ENCODE peak calls at places on chromosomes 7 and 10, in six cellular contexts. Z, D, L, N, P and J are unnamed samples.

GRCh38 chr7:28718042-28718452 is 240.1 kb downstream of the TRIL start:
- DNase-seq in Z (no peak), D (no peak), L (peak), N (no peak), P (no peak), J (no peak)

GRCh38 chr10:117670116-117670515 is 127.6 kb downstream of the EMX2 start:
- DNase-seq in Z (no peak), D (no peak), L (no peak), N (no peak), P (no peak), J (no peak)

GRCh38 chr7:1899201-1899600 is 229.1 kb downstream of the ELFN1 start:
- DNase-seq in Z (no peak), D (no peak), L (no peak), N (peak), P (peak), J (no peak)

GRCh38 chr10:92826061-92826460 is 22.3 kb upstream of the EXOC6 start:
- DNase-seq in Z (no peak), D (no peak), L (no peak), N (no peak), P (no peak), J (no peak)

GRCh38 chr10:93015722-93016121 is 44.9 kb upstream of the CYP26C1 start:
- DNase-seq in Z (no peak), D (no peak), L (no peak), N (no peak), P (no peak), J (no peak)

GRCh38 chr10:127907411-127908105 is 655 bp downstream of the PTPRE start:
- DNase-seq in Z (peak), D (no peak), L (peak), N (no peak), P (no peak), J (no peak)

GRCh38 chr10:4034907-4035581 is 250.0 kb upstream of the KLF6 start:
- DNase-seq in Z (no peak), D (no peak), L (no peak), N (no peak), P (no peak), J (no peak)

GRCh38 chr7:106057962-106058901 is 53.9 kb downstream of the SYPL1 start:
- DNase-seq in Z (no peak), D (no peak), L (no peak), N (no peak), P (no peak), J (no peak)

GRCh38 chr7:101507791-101508252 is 121.3 kb downstream of the MYL10 start:
- DNase-seq in Z (peak), D (no peak), L (no peak), N (no peak), P (no peak), J (no peak)

GRCh38 chr7:6198687-6199595 is 73.5 kb downstream of the CYTH3 start:
- DNase-seq in Z (no peak), D (no peak), L (no peak), N (no peak), P (no peak), J (no peak)

GRCh38 chr7:126856691-126857291 is 395.9 kb downstream of the GRM8 start:
- DNase-seq in Z (no peak), D (no peak), L (no peak), N (no peak), P (no peak), J (no peak)

GRCh38 chr10:129522041-129522585 is 55.1 kb downstream of the MGMT start:
- DNase-seq in Z (no peak), D (no peak), L (no peak), N (no peak), P (no peak), J (no peak)

GRCh38 chr10:90847436-90847835 is 10.4 kb downstream of the HTR7 start:
- DNase-seq in Z (no peak), D (no peak), L (no peak), N (no peak), P (no peak), J (no peak)

GRCh38 chr7:26924149-26924767 is 59.9 kb upstream of the SKAP2 start:
- DNase-seq in Z (no peak), D (no peak), L (no peak), N (no peak), P (no peak), J (no peak)

GRCh38 chr7:86295526-86295925 is 348.2 kb upstream of the GRM3 start:
- DNase-seq in Z (no peak), D (no peak), L (no peak), N (no peak), P (no peak), J (no peak)

GRCh38 chr7:112476390-112477052 is 4.3 kb upstream of the LSMEM1 start:
- DNase-seq in Z (no peak), D (no peak), L (no peak), N (no peak), P (no peak), J (no peak)

GRCh38 chr7:32588657-32589056 is 93.4 kb downstream of the AVL9 start:
- DNase-seq in Z (no peak), D (no peak), L (no peak), N (no peak), P (no peak), J (no peak)

DNA sequence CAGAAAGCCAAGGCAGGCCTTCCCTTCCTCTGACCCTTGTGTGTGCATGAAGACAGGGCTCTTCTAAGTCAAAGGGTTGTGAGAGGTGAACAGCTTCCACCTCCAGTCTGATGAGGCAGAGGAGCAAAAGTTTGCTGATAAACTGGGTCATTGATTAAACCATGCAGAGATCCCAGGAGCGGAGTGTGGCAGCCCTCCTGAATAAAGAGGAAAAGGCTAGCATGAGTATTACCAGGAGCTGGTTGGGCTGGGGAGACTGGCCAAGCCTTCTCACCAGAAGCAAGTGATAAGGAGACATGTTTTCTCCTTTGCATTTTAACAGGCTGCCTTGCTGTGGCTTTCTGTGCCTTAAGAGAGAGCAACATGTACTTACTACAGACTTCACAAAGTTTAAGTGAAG is 10.2 kb downstream of the LMOD2 start:
- DNase-seq in Z (no peak), D (no peak), L (no peak), N (no peak), P (no peak), J (no peak)
- TF ChIP-seq CTCF in Z (no peak), D (no peak), L (no peak), N (no peak), P (no peak), J (no peak)

GRCh38 chr7:37920305-37920618 is 178 bp upstream of the EPDR1 start:
- DNase-seq in Z (no peak), D (no peak), L (no peak), N (no peak), P (no peak), J (no peak)
- TF ChIP-seq CTCF in Z (no peak), D (no peak), L (no peak), N (no peak), P (no peak), J (no peak)

GRCh38 chr10:102229810-102230263 is 3.7 kb downstream of the ELOVL3 start:
- DNase-seq in Z (peak), D (peak), L (peak), N (no peak), P (no peak), J (peak)

GRCh38 chr10:102233997-102234396 is 7.3 kb downstream of the PITX3 start:
- DNase-seq in Z (no peak), D (no peak), L (no peak), N (no peak), P (no peak), J (no peak)

GRCh38 chr10:102231357-102232318 is 5.5 kb downstream of the ELOVL3 start:
- DNase-seq in Z (peak), D (no peak), L (peak), N (no peak), P (no peak), J (peak)

GRCh38 chr10:102230264-102230860 is 4.3 kb downstream of the ELOVL3 start:
- DNase-seq in Z (peak), D (no peak), L (peak), N (no peak), P (no peak), J (peak)

DNA sequence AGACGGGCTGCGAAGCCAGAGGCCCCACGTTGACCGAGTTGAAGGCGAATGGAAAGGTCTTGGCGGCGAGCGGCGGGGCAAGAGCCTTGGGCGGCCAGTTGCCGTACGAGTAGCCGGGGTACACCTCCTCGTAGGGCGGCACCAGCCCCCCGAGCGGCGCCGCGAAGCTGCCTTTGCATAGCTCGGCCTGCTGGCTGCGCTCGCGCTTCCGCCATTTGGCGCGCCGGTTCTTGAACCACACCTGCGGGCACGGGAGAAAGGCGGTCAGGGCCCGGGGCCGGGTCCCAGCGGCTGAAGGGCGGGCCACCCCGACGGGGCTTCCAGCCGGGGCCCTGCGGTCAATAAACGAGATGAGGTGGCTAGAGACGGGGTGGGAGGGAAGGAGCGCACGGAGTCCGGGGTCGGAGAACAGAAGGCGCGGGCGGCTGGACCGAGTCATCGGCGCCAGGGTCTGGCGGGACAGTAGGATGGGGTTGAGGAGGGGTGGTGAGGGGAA is 4.8 kb downstream of the ELOVL3 start:
- DNase-seq in Z (peak), D (no peak), L (peak), N (no peak), P (no peak), J (peak)
- TF ChIP-seq CTCF in Z (no peak), D (no peak), L (peak), N (peak), P (peak), J (no peak)

GRCh38 chr7:35969055-35969454 is 168.2 kb downstream of the SEPTIN7 start:
- DNase-seq in Z (no peak), D (no peak), L (no peak), N (no peak), P (no peak), J (no peak)

GRCh38 chr7:35967366-35968139 is 166.7 kb downstream of the SEPTIN7 start:
- DNase-seq in Z (no peak), D (no peak), L (no peak), N (no peak), P (no peak), J (no peak)

GRCh38 chr7:35970458-35970857 is 169.6 kb downstream of the SEPTIN7 start:
- DNase-seq in Z (no peak), D (no peak), L (no peak), N (no peak), P (no peak), J (no peak)

GRCh38 chr7:35968140-35968940 is 167.5 kb downstream of the SEPTIN7 start:
- DNase-seq in Z (no peak), D (no peak), L (no peak), N (no peak), P (no peak), J (no peak)

GRCh38 chr7:35971133-35971995 is 170.5 kb downstream of the SEPTIN7 start:
- DNase-seq in Z (no peak), D (no peak), L (no peak), N (no peak), P (no peak), J (no peak)
- TF ChIP-seq CTCF in Z (no peak), D (no peak), L (peak), N (no peak), P (no peak), J (no peak)

GRCh38 chr10:57336865-57337264 is 930.8 kb downstream of the IPMK start:
- DNase-seq in Z (no peak), D (no peak), L (no peak), N (no peak), P (no peak), J (no peak)

GRCh38 chr10:57333880-57334279 is 933.8 kb downstream of the IPMK start:
- DNase-seq in Z (no peak), D (no peak), L (no peak), N (no peak), P (no peak), J (no peak)

GRCh38 chr10:57341294-57341693 is 926.4 kb downstream of the IPMK start:
- DNase-seq in Z (no peak), D (no peak), L (no peak), N (no peak), P (no peak), J (no peak)

GRCh38 chr10:57336339-57336738 is 931.4 kb downstream of the IPMK start:
- DNase-seq in Z (no peak), D (no peak), L (no peak), N (no peak), P (no peak), J (no peak)

GRCh38 chr10:57338823-57339558 is 928.7 kb downstream of the IPMK start:
- DNase-seq in Z (no peak), D (no peak), L (no peak), N (no peak), P (no peak), J (no peak)
- TF ChIP-seq CTCF in Z (peak), D (peak), L (peak), N (peak), P (peak), J (no peak)

GRCh38 chr10:100101526-100102076 is 19.9 kb upstream of the CPN1 start:
- DNase-seq in Z (no peak), D (no peak), L (no peak), N (no peak), P (no peak), J (no peak)

GRCh38 chr10:100106865-100107264 is 25.2 kb upstream of the CPN1 start:
- DNase-seq in Z (no peak), D (no peak), L (no peak), N (no peak), P (no peak), J (no peak)

GRCh38 chr10:100103581-100103980 is 21.9 kb upstream of the CPN1 start:
- DNase-seq in Z (no peak), D (no peak), L (no peak), N (no peak), P (no peak), J (no peak)

GRCh38 chr10:100104300-100104699 is 22.6 kb upstream of the CPN1 start:
- DNase-seq in Z (no peak), D (no peak), L (no peak), N (no peak), P (no peak), J (no peak)

DNA sequence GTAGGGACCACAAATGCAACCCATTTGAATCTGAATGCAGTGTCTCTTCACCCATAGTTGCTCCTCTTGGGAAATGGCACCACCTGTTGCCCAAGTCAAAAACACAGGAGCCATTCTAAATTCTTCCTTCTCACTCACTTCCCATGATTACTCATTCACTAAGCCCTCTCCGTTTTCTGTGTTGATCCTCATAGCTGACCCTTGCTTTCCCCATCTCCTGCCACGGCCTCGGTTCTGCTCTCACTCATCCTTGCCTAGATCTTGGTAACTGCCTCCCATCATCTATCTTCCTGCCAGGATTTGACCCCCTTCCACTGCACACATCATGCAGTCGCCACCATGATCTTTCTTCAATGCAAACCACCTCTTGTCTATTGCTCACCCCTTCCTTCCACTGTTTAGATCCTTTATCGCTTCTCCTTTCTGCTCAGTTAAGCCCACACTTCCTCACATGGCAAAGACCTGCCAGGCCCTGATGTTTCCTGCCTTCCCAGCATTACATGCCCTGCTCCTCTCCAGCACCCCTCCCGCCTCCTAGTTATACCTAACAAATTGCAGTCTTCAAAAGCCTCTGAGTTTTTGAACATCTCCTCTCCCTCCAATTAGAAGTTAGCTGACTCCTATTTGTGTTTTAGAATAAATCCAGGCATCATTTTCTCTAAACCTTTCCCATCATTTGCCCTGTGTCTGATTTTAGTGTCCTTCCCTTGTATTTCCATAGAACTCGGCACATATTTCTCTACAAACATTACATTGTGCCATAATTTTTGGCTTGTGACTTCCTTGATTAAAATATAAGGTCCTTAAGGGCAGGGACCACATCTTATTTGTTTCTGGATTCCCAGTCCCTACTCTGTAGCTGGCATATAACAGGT is 19.2 kb upstream of the CPN1 start:
- DNase-seq in Z (no peak), D (no peak), L (no peak), N (peak), P (no peak), J (no peak)
- TF ChIP-seq CTCF in Z (no peak), D (no peak), L (no peak), N (peak), P (peak), J (no peak)

GRCh38 chr10:75640381-75640780 is 209.0 kb downstream of the LRMDA start:
- DNase-seq in Z (no peak), D (no peak), L (no peak), N (no peak), P (no peak), J (no peak)
- TF ChIP-seq CTCF in Z (no peak), D (no peak), L (no peak), N (no peak), P (no peak), J (no peak)

GRCh38 chr10:43864622-43865021 is 215.9 kb upstream of the ZNF32 start:
- DNase-seq in Z (no peak), D (no peak), L (no peak), N (no peak), P (no peak), J (no peak)

GRCh38 chr10:43867113-43867512 is 218.4 kb upstream of the ZNF32 start:
- DNase-seq in Z (no peak), D (no peak), L (no peak), N (no peak), P (no peak), J (no peak)

GRCh38 chr10:43863859-43864591 is 215.3 kb upstream of the ZNF32 start:
- DNase-seq in Z (no peak), D (peak), L (peak), N (peak), P (no peak), J (no peak)

GRCh38 chr10:43866712-43867111 is 218.0 kb upstream of the ZNF32 start:
- DNase-seq in Z (no peak), D (no peak), L (no peak), N (no peak), P (no peak), J (no peak)

DNA sequence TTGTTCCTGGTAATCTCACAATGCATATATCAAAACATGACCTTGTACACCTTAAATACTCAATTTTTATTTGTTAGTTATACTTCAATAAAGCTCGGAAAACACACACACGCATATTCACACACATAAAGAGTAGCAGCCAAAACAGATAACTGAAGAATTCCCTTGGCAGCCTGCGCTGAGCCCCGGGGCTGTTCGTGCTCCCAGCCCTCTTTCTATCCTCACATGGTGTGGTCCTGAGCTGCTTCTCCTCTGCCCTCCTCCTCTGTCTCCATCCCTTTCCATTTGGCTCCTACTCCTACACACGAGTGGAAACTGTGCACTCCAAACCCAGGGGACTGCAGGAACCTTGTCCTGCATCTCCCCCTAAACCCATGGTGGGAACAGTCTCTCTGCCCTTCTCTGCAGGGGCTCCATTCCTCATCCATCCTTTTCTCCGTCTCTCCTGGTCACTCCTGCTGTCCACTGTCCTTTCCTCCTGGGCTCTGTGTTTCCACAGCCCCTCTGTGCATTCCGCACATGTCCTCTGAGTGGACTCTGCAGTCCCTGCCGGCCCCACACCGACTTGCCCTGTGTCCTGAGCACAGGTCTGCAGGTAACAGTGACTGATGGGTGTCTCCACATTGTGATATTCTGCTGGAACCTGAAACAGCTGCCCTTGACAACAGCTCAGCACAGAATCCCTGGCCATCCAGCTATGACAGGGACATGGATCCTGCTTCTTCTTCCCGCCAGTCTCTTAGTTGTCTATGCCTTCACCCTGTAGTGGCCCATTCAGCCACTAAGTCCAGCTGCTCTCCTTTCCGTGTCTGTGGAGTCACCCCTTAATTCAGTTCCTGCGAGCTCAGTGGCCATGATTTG is 216.8 kb upstream of the ZNF32 start:
- DNase-seq in Z (no peak), D (no peak), L (no peak), N (no peak), P (no peak), J (no peak)
- TF ChIP-seq CTCF in Z (no peak), D (no peak), L (no peak), N (no peak), P (no peak), J (no peak)